ENCODE peak calls at places on chromosomes 1 and 21, in six cellular contexts. One of them, this sample, is unnamed.

GRCh38 chr21:38861006-38861405 is 55.3 kb downstream of the ETS2 start:
- DNase-seq in posterior vena cava: no peak
- DNase-seq in T-helper 1 cell: no peak
- DNase-seq in neural crest cell: no peak
- DNase-seq in COR-L47: peak
- DNase-seq in astrocyte of the hippocampus: peak
- DNase-seq in this sample: no peak

GRCh38 chr1:30599721-30600120 is 123.7 kb downstream of the MATN1 start:
- DNase-seq in COR-L47: no peak
- DNase-seq in astrocyte of the hippocampus: no peak
- DNase-seq in neural crest cell: no peak
- DNase-seq in T-helper 1 cell: no peak
- DNase-seq in posterior vena cava: no peak
- DNase-seq in this sample: peak

GRCh38 chr21:42389449-42389835 is 6.4 kb downstream of the TMPRSS3 start:
- DNase-seq in posterior vena cava: peak
- DNase-seq in T-helper 1 cell: no peak
- DNase-seq in neural crest cell: no peak
- DNase-seq in astrocyte of the hippocampus: no peak
- DNase-seq in COR-L47: peak
- DNase-seq in this sample: peak

GRCh38 chr1:167120899-167121298 is 27.0 kb downstream of the STYXL2 start:
- DNase-seq in neural crest cell: no peak
- DNase-seq in astrocyte of the hippocampus: no peak
- DNase-seq in COR-L47: no peak
- DNase-seq in posterior vena cava: no peak
- DNase-seq in T-helper 1 cell: peak
- DNase-seq in this sample: no peak

GRCh38 chr1:31764307-31765040 is at the start of gene ADGRB2:
- DNase-seq in posterior vena cava: no peak
- DNase-seq in astrocyte of the hippocampus: peak
- DNase-seq in neural crest cell: peak
- DNase-seq in COR-L47: no peak
- DNase-seq in T-helper 1 cell: no peak
- DNase-seq in this sample: no peak

GRCh38 chr1:15702722-15703550 is 18.8 kb downstream of the PLEKHM2 start:
- DNase-seq in posterior vena cava: no peak
- DNase-seq in COR-L47: no peak
- DNase-seq in neural crest cell: no peak
- DNase-seq in T-helper 1 cell: no peak
- DNase-seq in astrocyte of the hippocampus: peak
- DNase-seq in this sample: no peak

GRCh38 chr1:84688461-84689061 is 1.7 kb downstream of the SSX2IP start:
- DNase-seq in T-helper 1 cell: no peak
- DNase-seq in astrocyte of the hippocampus: no peak
- DNase-seq in neural crest cell: no peak
- DNase-seq in posterior vena cava: no peak
- DNase-seq in COR-L47: no peak
- DNase-seq in this sample: no peak

GRCh38 chr1:113761937-113762336 is 2.7 kb upstream of the PHTF1 start:
- DNase-seq in T-helper 1 cell: no peak
- DNase-seq in astrocyte of the hippocampus: no peak
- DNase-seq in posterior vena cava: no peak
- DNase-seq in neural crest cell: no peak
- DNase-seq in COR-L47: no peak
- DNase-seq in this sample: no peak

GRCh38 chr21:31558839-31559367 is 100.6 kb upstream of the SOD1 start:
- DNase-seq in COR-L47: peak
- DNase-seq in neural crest cell: peak
- DNase-seq in posterior vena cava: peak
- DNase-seq in astrocyte of the hippocampus: peak
- DNase-seq in T-helper 1 cell: peak
- DNase-seq in this sample: peak

GRCh38 chr1:58084266-58084665 is 462.3 kb downstream of the OMA1 start:
- DNase-seq in astrocyte of the hippocampus: peak
- DNase-seq in posterior vena cava: no peak
- DNase-seq in T-helper 1 cell: no peak
- DNase-seq in COR-L47: no peak
- DNase-seq in neural crest cell: no peak
- DNase-seq in this sample: no peak

GRCh38 chr1:46596846-46597245 is 7.2 kb downstream of the MKNK1 start:
- DNase-seq in COR-L47: no peak
- DNase-seq in T-helper 1 cell: no peak
- DNase-seq in astrocyte of the hippocampus: peak
- DNase-seq in posterior vena cava: no peak
- DNase-seq in neural crest cell: no peak
- DNase-seq in this sample: peak

GRCh38 chr1:43441166-43441893 is 12.4 kb downstream of the HYI start:
- DNase-seq in astrocyte of the hippocampus: no peak
- DNase-seq in T-helper 1 cell: no peak
- DNase-seq in posterior vena cava: peak
- DNase-seq in neural crest cell: no peak
- DNase-seq in COR-L47: no peak
- DNase-seq in this sample: peak

GRCh38 chr1:159339517-159339916 is 37.4 kb downstream of the FCER1A start:
- DNase-seq in COR-L47: no peak
- DNase-seq in astrocyte of the hippocampus: no peak
- DNase-seq in T-helper 1 cell: no peak
- DNase-seq in posterior vena cava: no peak
- DNase-seq in neural crest cell: no peak
- DNase-seq in this sample: no peak

GRCh38 chr1:10054465-10054864 is 21.7 kb downstream of the UBE4B start:
- DNase-seq in COR-L47: no peak
- DNase-seq in posterior vena cava: no peak
- DNase-seq in neural crest cell: no peak
- DNase-seq in T-helper 1 cell: no peak
- DNase-seq in astrocyte of the hippocampus: no peak
- DNase-seq in this sample: no peak

GRCh38 chr1:63327417-63328139 is 5.2 kb downstream of the FOXD3 start:
- DNase-seq in T-helper 1 cell: peak
- DNase-seq in COR-L47: peak
- DNase-seq in neural crest cell: peak
- DNase-seq in astrocyte of the hippocampus: peak
- DNase-seq in posterior vena cava: no peak
- DNase-seq in this sample: peak

GRCh38 chr21:39125752-39126485 is 57.3 kb downstream of the PSMG1 start:
- DNase-seq in astrocyte of the hippocampus: peak
- DNase-seq in T-helper 1 cell: peak
- DNase-seq in neural crest cell: peak
- DNase-seq in COR-L47: peak
- DNase-seq in posterior vena cava: peak
- DNase-seq in this sample: no peak

GRCh38 chr1:1387098-1388077 is 11.7 kb downstream of the CCNL2 start:
- DNase-seq in posterior vena cava: peak
- DNase-seq in neural crest cell: no peak
- DNase-seq in COR-L47: no peak
- DNase-seq in T-helper 1 cell: no peak
- DNase-seq in astrocyte of the hippocampus: no peak
- DNase-seq in this sample: no peak

GRCh38 chr1:193556042-193556441 is 369.6 kb upstream of the B3GALT2 start:
- DNase-seq in neural crest cell: no peak
- DNase-seq in COR-L47: no peak
- DNase-seq in posterior vena cava: no peak
- DNase-seq in astrocyte of the hippocampus: no peak
- DNase-seq in T-helper 1 cell: no peak
- DNase-seq in this sample: no peak

GRCh38 chr1:167663002-167663772 is 33.2 kb downstream of the RCSD1 start:
- DNase-seq in astrocyte of the hippocampus: no peak
- DNase-seq in posterior vena cava: no peak
- DNase-seq in COR-L47: no peak
- DNase-seq in neural crest cell: no peak
- DNase-seq in T-helper 1 cell: no peak
- DNase-seq in this sample: peak

GRCh38 chr1:207835958-207836357 is 75.0 kb downstream of the CD34 start:
- DNase-seq in astrocyte of the hippocampus: no peak
- DNase-seq in COR-L47: no peak
- DNase-seq in T-helper 1 cell: no peak
- DNase-seq in posterior vena cava: no peak
- DNase-seq in neural crest cell: no peak
- DNase-seq in this sample: peak

GRCh38 chr1:3632298-3632697 is 7.5 kb downstream of the TPRG1L start:
- DNase-seq in astrocyte of the hippocampus: no peak
- DNase-seq in neural crest cell: no peak
- DNase-seq in posterior vena cava: no peak
- DNase-seq in COR-L47: no peak
- DNase-seq in T-helper 1 cell: no peak
- DNase-seq in this sample: no peak

GRCh38 chr1:44801491-44802305 is 1.5 kb downstream of the PLK3 start:
- DNase-seq in COR-L47: no peak
- DNase-seq in neural crest cell: no peak
- DNase-seq in T-helper 1 cell: no peak
- DNase-seq in astrocyte of the hippocampus: peak
- DNase-seq in posterior vena cava: peak
- DNase-seq in this sample: no peak

GRCh38 chr1:24084050-24084449 is 27.9 kb downstream of the MYOM3 start:
- DNase-seq in astrocyte of the hippocampus: no peak
- DNase-seq in posterior vena cava: no peak
- DNase-seq in COR-L47: no peak
- DNase-seq in T-helper 1 cell: no peak
- DNase-seq in neural crest cell: no peak
- DNase-seq in this sample: no peak

GRCh38 chr1:16491056-16491675 is 22.9 kb downstream of the RNU1-1 start:
- DNase-seq in neural crest cell: no peak
- DNase-seq in posterior vena cava: peak
- DNase-seq in T-helper 1 cell: no peak
- DNase-seq in astrocyte of the hippocampus: no peak
- DNase-seq in COR-L47: no peak
- DNase-seq in this sample: no peak

GRCh38 chr1:202199141-202199889 is 5.7 kb downstream of the LGR6 start:
- DNase-seq in astrocyte of the hippocampus: no peak
- DNase-seq in T-helper 1 cell: no peak
- DNase-seq in COR-L47: no peak
- DNase-seq in neural crest cell: no peak
- DNase-seq in posterior vena cava: no peak
- DNase-seq in this sample: no peak

GRCh38 chr21:34845521-34846213 is 176.9 kb downstream of the CLIC6 start:
- DNase-seq in posterior vena cava: no peak
- DNase-seq in neural crest cell: no peak
- DNase-seq in astrocyte of the hippocampus: peak
- DNase-seq in T-helper 1 cell: peak
- DNase-seq in COR-L47: no peak
- DNase-seq in this sample: no peak

GRCh38 chr21:25895565-25896205 is 160.9 kb downstream of the GABPA start:
- DNase-seq in COR-L47: peak
- DNase-seq in posterior vena cava: no peak
- DNase-seq in T-helper 1 cell: peak
- DNase-seq in neural crest cell: no peak
- DNase-seq in astrocyte of the hippocampus: peak
- DNase-seq in this sample: no peak

GRCh38 chr1:54965624-54966340 is 14.6 kb upstream of the TMEM61 start:
- DNase-seq in astrocyte of the hippocampus: no peak
- DNase-seq in posterior vena cava: peak
- DNase-seq in neural crest cell: no peak
- DNase-seq in T-helper 1 cell: peak
- DNase-seq in COR-L47: peak
- DNase-seq in this sample: no peak

GRCh38 chr1:8880068-8880676 is 1.7 kb upstream of the ENO1 start:
- DNase-seq in astrocyte of the hippocampus: peak
- DNase-seq in neural crest cell: no peak
- DNase-seq in COR-L47: no peak
- DNase-seq in posterior vena cava: peak
- DNase-seq in T-helper 1 cell: peak
- DNase-seq in this sample: no peak

GRCh38 chr1:204192589-204193352 is 3.5 kb downstream of the KISS1 start:
- DNase-seq in T-helper 1 cell: no peak
- DNase-seq in astrocyte of the hippocampus: peak
- DNase-seq in neural crest cell: no peak
- DNase-seq in posterior vena cava: no peak
- DNase-seq in COR-L47: no peak
- DNase-seq in this sample: no peak

GRCh38 chr1:218640213-218640612 is 295.1 kb downstream of the TGFB2 start:
- DNase-seq in neural crest cell: no peak
- DNase-seq in posterior vena cava: no peak
- DNase-seq in T-helper 1 cell: no peak
- DNase-seq in astrocyte of the hippocampus: no peak
- DNase-seq in COR-L47: no peak
- DNase-seq in this sample: no peak

GRCh38 chr1:207815466-207815865 is 63.6 kb downstream of the CD46 start:
- DNase-seq in COR-L47: no peak
- DNase-seq in neural crest cell: no peak
- DNase-seq in T-helper 1 cell: no peak
- DNase-seq in astrocyte of the hippocampus: no peak
- DNase-seq in posterior vena cava: no peak
- DNase-seq in this sample: peak

GRCh38 chr1:2547210-2548067 is 8.7 kb upstream of the TNFRSF14 start:
- DNase-seq in neural crest cell: peak
- DNase-seq in posterior vena cava: no peak
- DNase-seq in astrocyte of the hippocampus: no peak
- DNase-seq in COR-L47: peak
- DNase-seq in T-helper 1 cell: peak
- DNase-seq in this sample: no peak

GRCh38 chr1:193348126-193349045 is 162.0 kb upstream of the B3GALT2 start:
- DNase-seq in astrocyte of the hippocampus: peak
- DNase-seq in COR-L47: no peak
- DNase-seq in T-helper 1 cell: no peak
- DNase-seq in neural crest cell: no peak
- DNase-seq in posterior vena cava: no peak
- DNase-seq in this sample: no peak

GRCh38 chr1:109476825-109477224 is 6.9 kb upstream of the ATXN7L2 start:
- DNase-seq in T-helper 1 cell: no peak
- DNase-seq in astrocyte of the hippocampus: no peak
- DNase-seq in neural crest cell: no peak
- DNase-seq in posterior vena cava: no peak
- DNase-seq in COR-L47: no peak
- DNase-seq in this sample: no peak

GRCh38 chr21:46211786-46212720 is 16.5 kb downstream of the LSS start:
- DNase-seq in COR-L47: no peak
- DNase-seq in neural crest cell: no peak
- DNase-seq in astrocyte of the hippocampus: no peak
- DNase-seq in posterior vena cava: peak
- DNase-seq in T-helper 1 cell: no peak
- DNase-seq in this sample: peak

This sample was measured in cardiac septum.